ENCODE peak calls at places on chromosomes 7 and 10, in ten cellular contexts. One of them, this sample, is unnamed.

GRCh38 chr7:91565499-91566331 is 301.5 kb downstream of the FZD1 start:
- DNase-seq in A673: no peak
- DNase-seq in Peyer's patch: no peak
- DNase-seq in cardiac muscle cell: no peak
- DNase-seq in IMR-90: no peak
- DNase-seq in PC-3: no peak
- DNase-seq in tibial artery: no peak
- DNase-seq in MM.1S: no peak
- DNase-seq in upper lobe of right lung: no peak
- DNase-seq in WTC11: no peak
- DNase-seq in this sample: no peak

GRCh38 chr7:4167385-4167910 is 514.6 kb upstream of the FOXK1 start:
- DNase-seq in A673: no peak
- DNase-seq in Peyer's patch: no peak
- DNase-seq in cardiac muscle cell: no peak
- DNase-seq in IMR-90: no peak
- DNase-seq in PC-3: no peak
- DNase-seq in tibial artery: no peak
- DNase-seq in MM.1S: no peak
- DNase-seq in upper lobe of right lung: no peak
- DNase-seq in WTC11: no peak
- DNase-seq in this sample: no peak

GRCh38 chr7:152382244-152382643 is 53.6 kb downstream of the KMT2C start:
- DNase-seq in A673: no peak
- DNase-seq in Peyer's patch: no peak
- DNase-seq in cardiac muscle cell: no peak
- DNase-seq in IMR-90: no peak
- DNase-seq in PC-3: no peak
- DNase-seq in tibial artery: no peak
- DNase-seq in MM.1S: no peak
- DNase-seq in upper lobe of right lung: no peak
- DNase-seq in WTC11: no peak
- DNase-seq in this sample: no peak

GRCh38 chr7:116601426-116601825 is 70.6 kb upstream of the MET start:
- DNase-seq in A673: peak; percentile 25
- DNase-seq in Peyer's patch: no peak
- DNase-seq in cardiac muscle cell: no peak
- DNase-seq in IMR-90: no peak
- DNase-seq in PC-3: no peak
- DNase-seq in tibial artery: no peak
- DNase-seq in MM.1S: peak; percentile 90
- DNase-seq in upper lobe of right lung: no peak
- DNase-seq in WTC11: no peak
- DNase-seq in this sample: no peak

GRCh38 chr7:111803015-111803758 is 240.9 kb upstream of the IMMP2L start:
- DNase-seq in A673: no peak
- DNase-seq in Peyer's patch: no peak
- DNase-seq in cardiac muscle cell: no peak
- DNase-seq in IMR-90: peak; percentile 32
- DNase-seq in PC-3: peak; percentile 60
- DNase-seq in tibial artery: no peak
- DNase-seq in MM.1S: no peak
- DNase-seq in upper lobe of right lung: no peak
- DNase-seq in WTC11: no peak
- DNase-seq in this sample: no peak

GRCh38 chr7:82957521-82957920 is 205.2 kb downstream of the PCLO start:
- DNase-seq in A673: no peak
- DNase-seq in Peyer's patch: no peak
- DNase-seq in cardiac muscle cell: no peak
- DNase-seq in IMR-90: no peak
- DNase-seq in PC-3: no peak
- DNase-seq in tibial artery: no peak
- DNase-seq in MM.1S: no peak
- DNase-seq in upper lobe of right lung: no peak
- DNase-seq in WTC11: no peak
- DNase-seq in this sample: no peak

GRCh38 chr7:154427527-154427926 is 375.3 kb downstream of the DPP6 start:
- DNase-seq in A673: no peak
- DNase-seq in Peyer's patch: no peak
- DNase-seq in cardiac muscle cell: no peak
- DNase-seq in IMR-90: no peak
- DNase-seq in PC-3: no peak
- DNase-seq in tibial artery: no peak
- DNase-seq in MM.1S: no peak
- DNase-seq in upper lobe of right lung: no peak
- DNase-seq in WTC11: no peak
- DNase-seq in this sample: no peak

GRCh38 chr7:25805027-25805687 is 346.8 kb upstream of the NFE2L3 start:
- DNase-seq in A673: no peak
- DNase-seq in Peyer's patch: no peak
- DNase-seq in cardiac muscle cell: no peak
- DNase-seq in IMR-90: peak; percentile 9
- DNase-seq in PC-3: no peak
- DNase-seq in tibial artery: no peak
- DNase-seq in MM.1S: no peak
- DNase-seq in upper lobe of right lung: no peak
- DNase-seq in WTC11: no peak
- DNase-seq in this sample: no peak

GRCh38 chr10:129968937-129969527 is 5.0 kb upstream of the EBF3 start:
- DNase-seq in A673: peak; percentile 91
- DNase-seq in Peyer's patch: peak; percentile 60
- DNase-seq in cardiac muscle cell: peak; percentile 85
- DNase-seq in IMR-90: peak; percentile 31
- DNase-seq in PC-3: peak; percentile 40
- DNase-seq in tibial artery: peak; percentile 75
- DNase-seq in MM.1S: no peak
- DNase-seq in upper lobe of right lung: no peak
- DNase-seq in WTC11: peak; percentile 88
- DNase-seq in this sample: no peak
- TF ChIP-seq CTCF in A673: peak; percentile 89
- TF ChIP-seq CTCF in Peyer's patch: peak; percentile 21
- TF ChIP-seq CTCF in cardiac muscle cell: peak; percentile 90
- TF ChIP-seq CTCF in IMR-90: peak; percentile 63
- TF ChIP-seq CTCF in PC-3: peak; percentile 58
- TF ChIP-seq CTCF in tibial artery: peak; percentile 54
- TF ChIP-seq CTCF in MM.1S: no peak
- TF ChIP-seq CTCF in upper lobe of right lung: peak; percentile 42
- TF ChIP-seq CTCF in WTC11: peak; percentile 34
- TF ChIP-seq CTCF in this sample: no peak

DNA sequence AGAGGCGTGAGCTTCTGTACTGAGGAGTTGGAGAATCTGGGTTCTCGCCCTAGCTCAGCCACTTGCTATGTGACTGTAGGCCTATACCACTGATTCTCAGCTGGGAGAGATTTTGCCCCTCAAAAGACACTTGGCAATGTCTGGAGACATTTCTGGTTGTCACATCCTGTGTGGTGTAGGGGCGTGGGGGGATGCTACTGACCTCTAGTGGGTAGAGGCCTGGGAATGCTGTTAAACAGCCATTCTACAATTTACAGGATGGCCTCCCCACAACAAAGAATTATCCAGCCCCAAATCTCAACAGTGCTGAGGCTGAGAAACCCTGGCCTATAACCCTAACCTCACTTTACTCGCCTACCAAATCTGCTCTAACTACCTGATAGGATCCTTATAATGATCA is 58.8 kb upstream of the GAD2 start:
- DNase-seq in A673: peak; percentile 44
- DNase-seq in Peyer's patch: no peak
- DNase-seq in cardiac muscle cell: no peak
- DNase-seq in IMR-90: no peak
- DNase-seq in PC-3: no peak
- DNase-seq in tibial artery: no peak
- DNase-seq in MM.1S: no peak
- DNase-seq in upper lobe of right lung: no peak
- DNase-seq in WTC11: peak; percentile 25
- DNase-seq in this sample: no peak
- TF ChIP-seq CTCF in A673: peak; percentile 29
- TF ChIP-seq CTCF in Peyer's patch: no peak
- TF ChIP-seq CTCF in cardiac muscle cell: no peak
- TF ChIP-seq CTCF in IMR-90: no peak
- TF ChIP-seq CTCF in PC-3: no peak
- TF ChIP-seq CTCF in tibial artery: no peak
- TF ChIP-seq CTCF in MM.1S: no peak
- TF ChIP-seq CTCF in upper lobe of right lung: no peak
- TF ChIP-seq CTCF in WTC11: no peak
- TF ChIP-seq CTCF in this sample: no peak

DNA sequence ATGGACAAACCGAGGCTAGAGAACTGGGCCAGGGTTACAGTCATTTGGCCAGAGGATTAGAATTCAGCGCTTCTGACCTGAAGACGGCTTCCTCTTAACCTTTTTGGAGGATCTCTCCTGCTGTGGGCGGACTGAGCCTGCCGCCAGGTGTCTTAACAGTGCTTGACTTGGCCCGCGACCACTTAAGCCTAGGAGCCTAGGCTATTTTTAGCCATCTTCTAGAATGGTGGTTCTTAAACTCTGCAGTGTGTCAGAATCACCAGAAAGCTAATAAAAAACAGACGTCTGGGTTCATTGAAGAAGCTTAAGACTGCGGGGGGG is 722 bp downstream of the MDH2 start:
- DNase-seq in A673: peak; percentile 39
- DNase-seq in Peyer's patch: no peak
- DNase-seq in cardiac muscle cell: peak; percentile 75
- DNase-seq in IMR-90: no peak
- DNase-seq in PC-3: peak; percentile 30
- DNase-seq in tibial artery: no peak
- DNase-seq in MM.1S: peak; percentile 59
- DNase-seq in upper lobe of right lung: peak; percentile 76
- DNase-seq in WTC11: peak; percentile 34
- DNase-seq in this sample: no peak
- TF ChIP-seq CTCF in A673: no peak
- TF ChIP-seq CTCF in Peyer's patch: no peak
- TF ChIP-seq CTCF in cardiac muscle cell: no peak
- TF ChIP-seq CTCF in IMR-90: no peak
- TF ChIP-seq CTCF in PC-3: no peak
- TF ChIP-seq CTCF in tibial artery: no peak
- TF ChIP-seq CTCF in MM.1S: peak; percentile 19
- TF ChIP-seq CTCF in upper lobe of right lung: no peak
- TF ChIP-seq CTCF in WTC11: no peak
- TF ChIP-seq CTCF in this sample: no peak

GRCh38 chr10:78002541-78003284 is 26.6 kb downstream of the POLR3A start:
- DNase-seq in A673: no peak
- DNase-seq in Peyer's patch: no peak
- DNase-seq in cardiac muscle cell: no peak
- DNase-seq in IMR-90: peak; percentile 9
- DNase-seq in PC-3: no peak
- DNase-seq in tibial artery: no peak
- DNase-seq in MM.1S: no peak
- DNase-seq in upper lobe of right lung: no peak
- DNase-seq in WTC11: no peak
- DNase-seq in this sample: no peak

GRCh38 chr10:78007172-78007571 is 22.1 kb downstream of the POLR3A start:
- DNase-seq in A673: no peak
- DNase-seq in Peyer's patch: no peak
- DNase-seq in cardiac muscle cell: no peak
- DNase-seq in IMR-90: no peak
- DNase-seq in PC-3: peak; percentile 82
- DNase-seq in tibial artery: no peak
- DNase-seq in MM.1S: no peak
- DNase-seq in upper lobe of right lung: no peak
- DNase-seq in WTC11: no peak
- DNase-seq in this sample: no peak

GRCh38 chr10:78000206-78000605 is 29.1 kb downstream of the POLR3A start:
- DNase-seq in A673: no peak
- DNase-seq in Peyer's patch: no peak
- DNase-seq in cardiac muscle cell: no peak
- DNase-seq in IMR-90: no peak
- DNase-seq in PC-3: no peak
- DNase-seq in tibial artery: no peak
- DNase-seq in MM.1S: no peak
- DNase-seq in upper lobe of right lung: no peak
- DNase-seq in WTC11: no peak
- DNase-seq in this sample: no peak

GRCh38 chr10:78000956-78001472 is 28.3 kb downstream of the POLR3A start:
- DNase-seq in A673: no peak
- DNase-seq in Peyer's patch: no peak
- DNase-seq in cardiac muscle cell: no peak
- DNase-seq in IMR-90: no peak
- DNase-seq in PC-3: no peak
- DNase-seq in tibial artery: no peak
- DNase-seq in MM.1S: no peak
- DNase-seq in upper lobe of right lung: no peak
- DNase-seq in WTC11: no peak
- DNase-seq in this sample: no peak

DNA sequence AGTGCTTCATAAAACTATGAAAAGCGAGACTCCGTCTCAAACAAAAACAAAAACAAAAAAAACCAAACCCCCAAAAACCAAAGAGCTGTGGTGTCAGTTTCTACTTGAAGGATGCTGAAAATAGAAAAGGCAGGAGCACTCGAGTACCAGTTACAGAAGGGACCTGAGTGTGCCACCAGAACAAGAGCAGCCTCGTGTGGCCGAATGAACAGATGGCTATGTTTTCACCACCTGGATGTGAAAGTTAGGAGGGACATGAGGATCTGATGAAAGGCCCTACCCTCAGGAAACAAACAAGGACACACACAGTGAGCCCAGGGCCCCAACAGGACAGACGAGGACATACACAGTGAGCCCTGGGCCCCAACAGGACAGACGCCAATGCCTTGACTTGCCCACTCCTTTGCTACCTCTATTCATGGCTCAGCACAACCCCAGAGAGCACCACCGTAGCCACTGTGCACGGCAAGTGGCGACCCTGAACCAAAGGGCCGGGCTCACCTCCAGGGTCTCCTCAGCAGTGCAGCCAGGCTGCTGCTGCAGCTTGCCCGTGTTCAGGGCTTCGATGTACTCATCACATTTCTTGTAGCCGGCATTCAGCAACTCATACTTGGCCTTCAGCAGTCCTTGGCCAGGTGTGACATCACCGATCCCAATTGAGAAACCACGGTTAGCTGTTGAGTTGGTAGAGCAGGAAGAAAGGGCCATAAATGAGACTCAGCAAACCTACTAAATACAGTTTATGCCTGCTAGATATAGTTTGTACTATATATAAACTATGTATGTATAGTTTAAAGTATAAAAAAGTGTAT is 24.9 kb downstream of the POLR3A start:
- DNase-seq in A673: no peak
- DNase-seq in Peyer's patch: no peak
- DNase-seq in cardiac muscle cell: peak; percentile 42
- DNase-seq in IMR-90: no peak
- DNase-seq in PC-3: no peak
- DNase-seq in tibial artery: no peak
- DNase-seq in MM.1S: no peak
- DNase-seq in upper lobe of right lung: no peak
- DNase-seq in WTC11: no peak
- DNase-seq in this sample: no peak
- TF ChIP-seq CTCF in A673: no peak
- TF ChIP-seq CTCF in Peyer's patch: no peak
- TF ChIP-seq CTCF in cardiac muscle cell: no peak
- TF ChIP-seq CTCF in IMR-90: no peak
- TF ChIP-seq CTCF in PC-3: peak; percentile 42
- TF ChIP-seq CTCF in tibial artery: no peak
- TF ChIP-seq CTCF in MM.1S: no peak
- TF ChIP-seq CTCF in upper lobe of right lung: no peak
- TF ChIP-seq CTCF in WTC11: no peak
- TF ChIP-seq CTCF in this sample: no peak